ENCODE peak calls at places on chromosomes 11 and 22, in seven cellular contexts. L is lower lobe of right lung, R is HCT116, N is tibial artery, H is endothelial cell of umbilical vein, F is heart left ventricle, J is stomach. U is an unnamed sample.

GRCh38 chr11:79503028-79503427 is 62.2 kb upstream of the TENM4 start:
- DNase-seq in L (no peak), N (no peak), R (no peak), H (no peak), J (no peak), F (peak; percentile 71), U (no peak)

GRCh38 chr11:28521075-28521474 is 412.9 kb downstream of the METTL15 start:
- DNase-seq in H (no peak), L (no peak), N (no peak), F (no peak), J (no peak), R (no peak), U (no peak)

GRCh38 chr22:22156716-22157499 is 87.7 kb upstream of the VPREB1 start:
- DNase-seq in H (peak; percentile 50), R (peak; percentile 74), L (peak; percentile 54), J (peak; percentile 61), F (peak; percentile 41), N (peak; percentile 38), U (peak; percentile 22)

GRCh38 chr22:26367402-26368245 is 61.4 kb upstream of the ASPHD2 start:
- DNase-seq in N (no peak), R (peak; percentile 59), J (peak; percentile 41), H (peak; percentile 60), L (no peak), F (peak; percentile 36), U (peak; percentile 30)

GRCh38 chr11:68542617-68543016 is 82.1 kb downstream of the PPP6R3 start:
- DNase-seq in F (no peak), H (no peak), R (no peak), N (no peak), J (no peak), L (no peak), U (no peak)

GRCh38 chr11:17388609-17389204 is at the start of gene KCNJ11:
- DNase-seq in J (peak; percentile 35), L (no peak), F (no peak), N (no peak), R (no peak), H (no peak), U (no peak)

GRCh38 chr11:120184946-120185677 is 25.7 kb upstream of the OAF start:
- DNase-seq in N (peak; percentile 73), H (no peak), L (no peak), F (peak; percentile 88), J (peak; percentile 63), R (no peak), U (no peak)

GRCh38 chr11:66915866-66916265 is 42.3 kb downstream of the PC start:
- DNase-seq in L (no peak), J (no peak), R (no peak), F (no peak), H (no peak), N (no peak), U (no peak)

GRCh38 chr11:8988329-8989234 is 15.2 kb downstream of the NRIP3 start:
- DNase-seq in R (no peak), L (no peak), H (no peak), N (no peak), F (no peak), J (no peak), U (no peak)

GRCh38 chr11:6418958-6419611 is at the start of gene APBB1:
- DNase-seq in L (peak; percentile 71), R (no peak), F (peak; percentile 79), N (peak; percentile 49), J (peak; percentile 67), H (peak; percentile 67), U (peak; percentile 79)

GRCh38 chr11:64842851-64843841 is 1.3 kb downstream of the CDC42BPG start:
- DNase-seq in F (no peak), L (peak; percentile 77), J (peak; percentile 82), H (no peak), R (no peak), N (no peak), U (no peak)

GRCh38 chr22:43855431-43855830 is 6.9 kb downstream of the SULT4A1 start:
- DNase-seq in F (no peak), J (no peak), H (no peak), R (no peak), N (no peak), L (no peak), U (no peak)

GRCh38 chr11:63611395-63611747 is 2.9 kb downstream of the PLAAT3 start:
- DNase-seq in N (no peak), R (no peak), H (peak; percentile 16), F (no peak), L (no peak), J (no peak), U (no peak)

GRCh38 chr11:63612181-63612580 is 2.1 kb downstream of the PLAAT3 start:
- DNase-seq in J (no peak), L (no peak), N (no peak), F (no peak), H (no peak), R (no peak), U (no peak)

GRCh38 chr11:63609971-63610580 is 4.2 kb downstream of the PLAAT3 start:
- DNase-seq in F (no peak), L (no peak), N (no peak), J (peak; percentile 16), R (no peak), H (peak; percentile 13), U (no peak)

GRCh38 chr11:63609536-63609935 is 4.7 kb downstream of the PLAAT3 start:
- DNase-seq in H (no peak), N (no peak), F (peak; percentile 68), J (peak; percentile 33), L (no peak), R (no peak), U (no peak)

GRCh38 chr11:63610604-63611394 is 3.4 kb downstream of the PLAAT3 start:
- DNase-seq in H (no peak), L (no peak), J (peak; percentile 21), R (no peak), F (no peak), N (no peak), U (no peak)
- H3K27ac ChIP-seq in H (no peak overlapping the region), L (peak overlapping the region; percentile 41), J (peak overlapping the region; percentile 2), R (no peak overlapping the region), F (peak overlapping the region; percentile 65), N (peak overlapping the region; percentile 22), U (no peak overlapping the region)

GRCh38 chr11:45660717-45661416 is 4.6 kb downstream of the CHST1 start:
- DNase-seq in F (no peak), R (no peak), H (no peak), L (no peak), J (no peak), N (no peak), U (no peak)

GRCh38 chr11:45657496-45658260 is 7.7 kb downstream of the CHST1 start:
- DNase-seq in H (no peak), L (no peak), R (no peak), N (no peak), J (no peak), F (no peak), U (no peak)

GRCh38 chr11:45659818-45660160 is 5.6 kb downstream of the CHST1 start:
- DNase-seq in H (no peak), J (no peak), L (no peak), F (no peak), R (no peak), N (no peak), U (no peak)

GRCh38 chr11:45659031-45659817 is 6.2 kb downstream of the CHST1 start:
- DNase-seq in F (no peak), R (no peak), J (no peak), H (no peak), L (no peak), N (no peak), U (no peak)

GRCh38 chr11:45658292-45658991 is 7.0 kb downstream of the CHST1 start:
- DNase-seq in F (peak; percentile 90), N (peak; percentile 77), H (peak; percentile 96), R (no peak), L (no peak), J (peak; percentile 34), U (no peak)
- H3K27ac ChIP-seq in F (peak overlapping the region; percentile 82), N (peak overlapping the region; percentile 64), H (peak overlapping the region; percentile 88), R (no peak overlapping the region), L (peak overlapping the region; percentile 64), J (peak overlapping the region; percentile 32), U (no peak overlapping the region)

DNA sequence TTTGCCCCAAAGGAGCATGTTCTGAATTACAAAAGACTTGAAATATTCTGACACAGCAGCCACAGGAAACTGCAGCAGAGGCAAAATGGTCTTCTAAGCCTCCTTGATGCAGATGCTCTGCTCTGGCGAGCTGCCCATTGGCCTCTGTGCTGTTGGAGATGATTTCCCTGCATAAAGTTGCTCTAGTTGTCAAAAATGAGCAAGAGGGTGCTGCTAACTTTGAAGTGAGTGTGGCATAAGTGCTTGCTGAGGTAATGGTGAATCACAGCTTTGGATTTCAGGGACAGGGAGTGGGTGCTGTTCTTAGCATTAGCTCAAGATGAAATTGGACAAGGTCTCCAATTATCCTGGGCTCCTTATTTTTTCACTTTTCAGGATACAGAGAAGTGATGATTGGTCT is 435.4 kb downstream of the TMEM135 start:
- DNase-seq in J (no peak), H (no peak), R (no peak), N (no peak), L (no peak), F (no peak), U (no peak)
- H3K27ac ChIP-seq in J (no peak overlapping the region), H (no peak overlapping the region), R (no peak overlapping the region), N (no peak overlapping the region), L (no peak overlapping the region), F (no peak overlapping the region), U (no peak overlapping the region)

DNA sequence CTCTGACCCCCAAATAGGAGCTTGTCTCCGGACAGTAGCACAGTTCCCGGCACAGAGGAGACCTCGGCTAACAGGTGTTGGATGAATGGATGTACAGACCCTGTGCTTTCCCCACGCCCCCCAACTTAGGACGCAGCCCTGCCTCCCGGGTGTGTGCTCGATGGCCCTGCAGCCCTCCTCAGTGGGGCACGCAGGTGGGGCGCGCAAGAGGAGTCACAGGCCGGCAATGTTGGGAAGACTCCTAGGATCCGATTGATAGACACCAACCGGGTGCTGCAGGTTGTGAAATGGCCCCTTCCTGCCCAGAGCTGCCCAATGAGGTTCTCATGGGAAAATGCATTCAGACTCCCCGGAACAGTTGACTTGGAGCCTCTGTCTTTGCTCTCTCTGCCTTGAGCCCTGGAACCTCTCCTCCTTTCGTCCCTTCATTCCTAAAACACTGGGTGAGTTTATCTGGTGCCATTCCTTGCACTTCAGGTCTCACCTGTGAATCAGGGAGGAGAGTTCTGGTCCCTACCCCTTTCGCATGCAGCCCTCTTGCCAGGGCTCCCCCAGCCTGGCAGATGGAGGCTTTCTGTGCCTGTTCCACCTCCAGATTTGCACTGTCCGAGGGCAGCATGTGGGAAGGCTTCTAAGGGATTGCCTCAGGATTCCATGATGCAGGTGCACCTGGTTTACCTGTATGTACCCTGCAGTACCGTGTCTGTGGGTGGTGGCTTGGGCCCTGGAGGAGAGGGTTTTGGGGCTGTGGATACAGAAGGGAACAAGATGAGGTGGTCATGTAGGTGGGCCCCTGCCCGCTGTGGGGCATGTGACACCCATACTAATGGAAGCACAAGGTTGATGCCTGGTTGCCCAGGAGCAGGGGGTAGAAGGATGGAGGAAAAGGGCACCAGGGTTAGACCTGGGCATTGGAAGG is 1.2 kb downstream of the MICALL1 start:
- DNase-seq in H (peak; percentile 8), L (no peak), R (no peak), F (no peak), J (no peak), N (no peak), U (no peak)
- H3K27ac ChIP-seq in H (no peak overlapping the region), L (peak overlapping the region; percentile 76), R (peak overlapping the region; percentile 96), F (peak overlapping the region; percentile 87), J (peak overlapping the region; percentile 95), N (peak overlapping the region; percentile 91), U (peak overlapping the region; percentile 38)